ENCODE peak calls at places on chromosomes 11 and 22, in five cellular contexts. I is H9; O is CD4-positive, alpha-beta memory T cell; F is naive thymus-derived CD4-positive, alpha-beta T cell; H is colonic mucosa. C is an unnamed sample.

GRCh38 chr11:62896049-62896448 is 15.4 kb downstream of the SLC3A2 start:
- DNase-seq in H (no peak), I (no peak), O (no peak), F (no peak), C (no peak)

GRCh38 chr22:25451480-25452114 is 112.9 kb upstream of the GRK3 start:
- DNase-seq in H (no peak), O (no peak), F (no peak), I (no peak), C (no peak)

GRCh38 chr11:117356126-117356761 is 28.6 kb downstream of the CEP164 start:
- DNase-seq in H (no peak), O (no peak), I (no peak), F (no peak), C (no peak)

GRCh38 chr22:21818487-21819182 is 48.8 kb downstream of the MAPK1 start:
- DNase-seq in O (no peak), F (no peak), H (no peak), I (peak), C (peak)

GRCh38 chr22:24992946-24993345 is 40.4 kb downstream of the KIAA1671 start:
- DNase-seq in H (no peak), F (no peak), O (no peak), I (no peak), C (no peak)

GRCh38 chr11:104078250-104078649 is 41.8 kb downstream of the DDI1 start:
- DNase-seq in F (no peak), O (no peak), H (no peak), I (no peak), C (no peak)

GRCh38 chr11:61736310-61736709 is 16.1 kb upstream of the MYRF start:
- DNase-seq in O (no peak), H (no peak), F (no peak), I (no peak), C (no peak)

GRCh38 chr11:24068197-24068596 is 428.7 kb upstream of the LUZP2 start:
- DNase-seq in F (no peak), O (no peak), I (no peak), H (no peak), C (no peak)

GRCh38 chr11:73894725-73895335 is 18.0 kb downstream of the PAAF1 start:
- DNase-seq in H (no peak), F (no peak), O (no peak), I (no peak), C (no peak)

GRCh38 chr11:128876133-128876650 is 9.1 kb upstream of the KCNJ1 start:
- DNase-seq in I (no peak), H (no peak), F (no peak), O (no peak), C (no peak)

GRCh38 chr22:26615149-26615548 is 2.7 kb downstream of the CRYBB1 start:
- DNase-seq in F (no peak), H (no peak), I (no peak), O (no peak), C (no peak)

GRCh38 chr11:10476342-10476741 is 21.3 kb downstream of the AMPD3 start:
- DNase-seq in O (no peak), H (no peak), I (no peak), F (no peak), C (no peak)
- H3K27ac ChIP-seq in O (no peak), H (no peak), I (no peak), F (no peak), C (no peak)

DNA sequence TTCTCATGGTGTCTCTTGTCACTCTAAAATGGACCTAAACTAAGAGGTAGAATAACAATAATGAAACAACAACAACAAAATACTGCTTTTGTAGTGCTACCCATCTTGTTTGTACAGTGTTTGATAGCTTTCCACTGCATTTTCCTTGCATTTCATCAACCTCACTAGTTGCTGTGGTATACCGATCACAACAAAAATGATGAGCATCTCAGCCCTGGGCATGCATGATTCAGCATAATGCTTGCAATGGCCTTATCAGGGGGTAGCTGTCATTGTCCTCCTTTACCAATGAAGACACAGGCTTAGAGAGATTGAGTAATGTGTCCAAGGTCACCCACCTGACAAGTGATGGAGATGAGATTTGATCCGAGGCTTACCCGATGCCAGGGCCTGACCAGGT is 682.5 kb downstream of the NTM start:
- DNase-seq in H (no peak), F (no peak), O (no peak), I (no peak), C (no peak)
- H3K27ac ChIP-seq in H (no peak), F (no peak), O (no peak), I (no peak), C (no peak)

GRCh38 chr11:69276165-69276564 is 17.8 kb upstream of the MYEOV start:
- DNase-seq in I (no peak), O (no peak), H (no peak), F (no peak), C (no peak)

GRCh38 chr11:69274531-69275016 is 19.4 kb upstream of the MYEOV start:
- DNase-seq in I (no peak), O (no peak), F (no peak), H (peak), C (peak)

GRCh38 chr11:69275178-69275577 is 18.8 kb upstream of the MYEOV start:
- DNase-seq in H (no peak), O (no peak), I (no peak), F (no peak), C (no peak)

GRCh38 chr11:69278091-69278867 is 15.7 kb upstream of the MYEOV start:
- DNase-seq in H (peak), O (no peak), F (no peak), I (no peak), C (peak)

GRCh38 chr11:69277074-69277809 is 16.7 kb upstream of the MYEOV start:
- DNase-seq in H (peak), O (no peak), F (no peak), I (no peak), C (no peak)
- H3K27ac ChIP-seq in H (peak), O (no peak), F (no peak), I (no peak), C (no peak)

GRCh38 chr22:17919276-17920144 is 104.9 kb downstream of the MICAL3 start:
- DNase-seq in I (peak), F (no peak), O (no peak), H (peak), C (peak)
- H3K27ac ChIP-seq in I (no peak), F (no peak), O (no peak), H (peak), C (peak)

DNA sequence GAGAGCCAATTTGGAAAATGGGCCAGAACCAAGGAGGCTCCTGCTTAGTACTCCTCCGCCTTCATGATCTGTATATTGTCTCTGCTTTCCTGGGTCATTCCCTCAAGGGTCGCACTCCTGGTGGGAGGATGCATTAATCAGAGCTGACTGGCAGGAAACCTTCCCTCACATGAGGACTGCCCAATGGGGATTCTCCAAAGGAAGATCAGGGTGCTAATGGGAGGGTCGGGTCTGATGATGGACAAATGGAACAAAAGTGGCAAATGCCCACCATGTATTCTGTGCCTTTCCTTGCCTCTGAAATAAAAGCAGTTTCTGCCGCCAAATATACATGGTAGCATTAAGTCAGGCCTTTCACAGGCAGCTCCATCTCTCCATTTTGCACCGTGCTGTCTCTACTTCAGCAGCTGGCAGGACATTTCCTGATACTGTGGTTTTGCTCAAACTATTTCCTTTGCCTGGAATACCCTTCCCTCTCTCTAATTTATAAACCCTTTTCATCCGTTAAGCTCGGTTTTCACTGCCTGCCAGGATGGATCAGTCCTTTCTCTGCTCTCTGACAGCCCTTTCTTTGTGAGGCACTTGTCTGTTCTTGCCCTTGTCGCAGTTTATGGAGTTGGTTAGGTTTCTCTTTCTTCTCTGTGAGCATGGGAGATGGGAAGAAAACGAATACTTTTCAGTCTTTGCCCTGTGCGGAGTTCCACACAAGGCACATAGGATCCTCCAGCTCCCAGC is 13.5 kb downstream of the SREBF2 start:
- DNase-seq in O (no peak), H (no peak), I (no peak), F (no peak), C (peak)
- H3K27ac ChIP-seq in O (no peak), H (peak), I (peak), F (no peak), C (peak)

GRCh38 chr11:76670475-76671235 is at the start of gene LRRC32:
- DNase-seq in O (no peak), I (peak), F (no peak), H (peak), C (peak)
- H3K27ac ChIP-seq in O (no peak), I (no peak), F (no peak), H (peak), C (no peak)

DNA sequence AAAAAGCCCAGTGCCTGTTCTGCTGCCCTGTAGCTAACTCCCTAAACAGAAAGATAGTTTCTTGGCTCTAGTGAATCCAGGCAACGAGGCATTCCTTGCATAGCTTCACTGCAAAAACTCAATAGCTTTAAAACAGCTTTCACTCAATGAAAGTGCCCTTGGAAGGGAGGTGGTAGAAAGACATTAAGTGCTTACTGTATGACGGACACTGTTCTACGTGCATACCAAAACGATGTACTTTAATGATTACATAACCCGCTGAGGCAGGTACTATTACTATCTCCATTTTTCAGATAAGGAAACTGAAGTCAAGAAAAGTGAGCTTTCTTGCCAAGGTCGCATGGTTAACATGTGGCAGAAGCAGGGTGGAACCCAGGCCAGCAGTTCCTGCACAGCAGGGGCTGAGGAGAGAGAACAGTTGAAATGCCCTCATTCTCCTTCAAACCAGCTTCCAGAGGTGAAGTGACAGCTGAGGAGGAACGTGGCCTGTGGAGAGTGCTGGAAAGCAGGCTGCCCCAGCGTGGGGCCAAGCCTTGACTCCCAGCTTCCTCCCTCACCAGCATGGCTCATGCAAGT is 227.5 kb upstream of the NARS2 start:
- DNase-seq in O (no peak), I (no peak), F (no peak), H (no peak), C (peak)
- H3K27ac ChIP-seq in O (no peak), I (no peak), F (no peak), H (peak), C (no peak)

DNA sequence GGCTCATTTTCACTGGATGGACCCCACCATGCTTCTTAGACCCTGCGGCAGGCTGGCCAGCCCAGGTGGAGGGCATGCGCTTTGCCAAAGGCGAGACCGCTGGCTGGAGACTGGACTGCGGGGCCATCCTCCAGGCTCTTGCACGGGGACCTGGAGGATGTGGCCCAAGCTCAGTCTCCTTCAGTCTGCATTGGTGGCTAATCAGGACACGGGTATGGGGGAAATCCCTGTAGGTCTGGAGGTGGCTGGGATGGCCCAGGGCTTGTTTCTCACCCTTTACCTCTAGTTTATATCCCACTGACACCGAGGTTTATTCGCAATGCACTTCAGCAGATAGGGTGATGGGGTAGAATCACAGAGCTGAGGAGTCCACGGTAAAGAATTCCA is 45.0 kb downstream of the BCR start:
- DNase-seq in I (no peak), F (no peak), H (no peak), O (no peak), C (no peak)
- H3K27ac ChIP-seq in I (no peak), F (peak), H (peak), O (peak), C (no peak)

C was measured in endodermal cell.